ENCODE peak calls at places on chromosomes 13 and 19, in six cellular contexts. A is brain microvascular endothelial cell, T is GM12864, W is AG10803, G is fibroblast of lung, Z is mucosa of descending colon. V is an unnamed sample.

GRCh38 chr13:44819245-44819644 is 170.0 kb downstream of the NUFIP1 start:
- DNase-seq in A (peak; percentile 70), T (no peak), W (peak; percentile 50), G (peak; percentile 63), Z (no peak), V (peak; percentile 84)

GRCh38 chr13:73940098-73940497 is 194.1 kb downstream of the KLF12 start:
- DNase-seq in A (no peak), T (no peak), W (no peak), G (no peak), Z (no peak), V (no peak)

GRCh38 chr19:11457115-11457514 is 21.7 kb downstream of the PRKCSH start:
- DNase-seq in A (no peak), T (no peak), W (no peak), G (no peak), Z (no peak), V (no peak)

GRCh38 chr13:65901723-65902122 is 1328.4 kb downstream of the PCDH9 start:
- DNase-seq in A (no peak), T (no peak), W (no peak), G (no peak), Z (no peak), V (no peak)

GRCh38 chr13:109131698-109132257 is 502.4 kb downstream of the MYO16 start:
- DNase-seq in A (peak; percentile 33), T (peak; percentile 25), W (peak; percentile 14), G (no peak), Z (no peak), V (peak; percentile 67)

GRCh38 chr13:75787249-75787940 is 151.3 kb downstream of the LMO7 start:
- DNase-seq in A (peak; percentile 48), T (no peak), W (peak; percentile 70), G (no peak), Z (no peak), V (peak; percentile 39)

GRCh38 chr19:887072-887471 is 5.9 kb downstream of the MED16 start:
- DNase-seq in A (peak; percentile 22), T (no peak), W (peak; percentile 86), G (peak; percentile 59), Z (no peak), V (peak; percentile 80)

GRCh38 chr13:92187378-92187989 is 789.1 kb downstream of the GPC5 start:
- DNase-seq in A (peak; percentile 35), T (no peak), W (peak; percentile 26), G (peak; percentile 62), Z (no peak), V (peak; percentile 62)

DNA sequence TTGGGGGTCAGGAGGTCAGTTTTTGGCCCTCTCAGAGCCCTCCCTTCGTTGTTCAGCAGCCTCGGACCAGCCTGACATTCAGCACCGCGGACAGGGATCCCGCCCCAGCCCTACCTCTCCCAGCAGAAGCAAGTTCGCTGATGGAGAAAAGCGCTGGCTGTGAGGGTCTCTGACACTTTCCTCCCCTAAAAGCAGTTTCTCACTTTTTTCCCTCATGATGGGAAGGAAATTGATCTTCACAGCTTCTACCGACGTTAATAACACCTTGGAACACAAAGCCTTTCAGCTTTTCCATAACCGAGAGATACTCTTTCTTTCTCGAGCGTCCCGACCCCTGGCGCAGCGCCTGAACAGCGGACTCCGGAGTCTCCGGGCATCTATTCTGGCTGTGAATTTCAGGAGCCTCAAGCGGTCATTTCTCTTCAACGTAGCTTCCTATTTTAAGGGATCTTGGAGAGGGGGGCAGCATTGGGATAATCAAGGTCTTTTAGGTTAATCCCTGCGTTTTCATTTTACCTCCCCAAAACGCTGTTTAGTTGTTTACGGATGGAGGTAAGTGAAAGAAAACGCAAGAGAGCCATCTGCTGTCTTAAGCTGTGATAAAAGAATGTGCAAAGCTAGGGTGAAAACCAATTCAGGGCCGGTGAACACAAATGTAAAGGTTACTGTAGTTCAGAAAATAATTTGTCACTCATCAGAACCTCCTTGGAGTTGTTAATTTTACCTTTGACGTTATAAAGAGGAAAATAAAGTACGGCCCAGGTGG is 467.2 kb downstream of the ITGBL1 start:
- DNase-seq in A (peak; percentile 40), T (no peak), W (peak; percentile 16), G (peak; percentile 44), Z (no peak), V (peak; percentile 60)
- TF ChIP-seq CTCF in A (peak; percentile 23), T (no peak), W (no peak), G (no peak), Z (no peak), V (peak; percentile 23)

GRCh38 chr19:43651758-43652545 is 12.3 kb upstream of the CADM4 start:
- DNase-seq in A (peak; percentile 48), T (no peak), W (peak; percentile 58), G (peak; percentile 69), Z (peak; percentile 76), V (peak; percentile 62)
- H3K4me3 ChIP-seq in A (no peak overlapping the region), T (peak overlapping the region; percentile 56), W (no peak overlapping the region), G (no peak overlapping the region), Z (no peak overlapping the region), V (no peak overlapping the region)

GRCh38 chr13:20305587-20305986 is 73.5 kb upstream of the GJB6 start:
- DNase-seq in A (no peak), T (no peak), W (no peak), G (no peak), Z (no peak), V (no peak)
- TF ChIP-seq CTCF in A (no peak), T (no peak), W (no peak), G (no peak), Z (no peak), V (no peak)

DNA sequence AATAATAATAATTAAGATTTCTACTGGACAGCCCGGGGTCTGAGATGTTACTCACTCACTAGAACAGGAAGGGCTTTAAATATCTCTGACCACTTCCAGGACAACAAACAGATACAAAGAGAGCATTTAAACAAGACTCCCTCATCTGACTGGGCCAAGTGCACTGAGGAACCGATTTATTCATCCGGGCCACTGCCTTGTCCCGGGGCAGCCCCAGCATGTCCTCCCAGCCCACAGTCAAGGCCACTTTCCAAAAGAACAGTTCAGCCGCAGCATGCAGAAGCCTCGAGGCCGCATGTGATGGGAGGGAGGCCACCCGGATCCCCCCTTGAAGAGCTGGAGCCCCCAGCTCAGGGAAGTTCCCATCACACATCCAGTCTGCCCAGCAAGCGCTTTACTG is 30.5 kb downstream of the MLLT1 start:
- DNase-seq in A (peak; percentile 45), T (no peak), W (no peak), G (no peak), Z (no peak), V (peak; percentile 49)
- H3K4me3 ChIP-seq in A (no peak overlapping the region), T (no peak overlapping the region), W (no peak overlapping the region), G (no peak overlapping the region), Z (no peak overlapping the region), V (no peak overlapping the region)

DNA sequence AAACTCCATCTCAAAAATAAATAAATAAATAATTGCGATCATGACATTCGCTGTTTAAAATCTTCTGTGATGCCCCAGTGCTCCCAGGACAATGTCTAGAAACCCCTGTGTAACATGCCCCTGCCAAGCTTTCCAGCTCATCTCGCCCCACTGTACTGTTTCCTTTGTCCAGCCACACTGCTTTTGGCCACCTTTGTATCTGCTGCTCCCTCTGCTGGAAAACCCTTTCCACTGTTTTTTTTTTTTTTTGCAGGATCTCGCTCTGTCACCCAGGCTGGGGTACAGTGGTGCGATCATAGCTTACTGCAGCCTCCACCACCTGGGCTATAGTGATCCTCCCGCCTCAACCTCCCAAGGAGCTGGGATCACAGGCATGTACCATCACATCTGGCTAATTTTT is 7.5 kb downstream of the PLAUR start:
- DNase-seq in A (no peak), T (no peak), W (peak; percentile 11), G (no peak), Z (no peak), V (no peak)
- TF ChIP-seq CTCF in A (peak; percentile 62), T (no peak), W (peak; percentile 41), G (peak; percentile 43), Z (no peak), V (peak; percentile 41)

DNA sequence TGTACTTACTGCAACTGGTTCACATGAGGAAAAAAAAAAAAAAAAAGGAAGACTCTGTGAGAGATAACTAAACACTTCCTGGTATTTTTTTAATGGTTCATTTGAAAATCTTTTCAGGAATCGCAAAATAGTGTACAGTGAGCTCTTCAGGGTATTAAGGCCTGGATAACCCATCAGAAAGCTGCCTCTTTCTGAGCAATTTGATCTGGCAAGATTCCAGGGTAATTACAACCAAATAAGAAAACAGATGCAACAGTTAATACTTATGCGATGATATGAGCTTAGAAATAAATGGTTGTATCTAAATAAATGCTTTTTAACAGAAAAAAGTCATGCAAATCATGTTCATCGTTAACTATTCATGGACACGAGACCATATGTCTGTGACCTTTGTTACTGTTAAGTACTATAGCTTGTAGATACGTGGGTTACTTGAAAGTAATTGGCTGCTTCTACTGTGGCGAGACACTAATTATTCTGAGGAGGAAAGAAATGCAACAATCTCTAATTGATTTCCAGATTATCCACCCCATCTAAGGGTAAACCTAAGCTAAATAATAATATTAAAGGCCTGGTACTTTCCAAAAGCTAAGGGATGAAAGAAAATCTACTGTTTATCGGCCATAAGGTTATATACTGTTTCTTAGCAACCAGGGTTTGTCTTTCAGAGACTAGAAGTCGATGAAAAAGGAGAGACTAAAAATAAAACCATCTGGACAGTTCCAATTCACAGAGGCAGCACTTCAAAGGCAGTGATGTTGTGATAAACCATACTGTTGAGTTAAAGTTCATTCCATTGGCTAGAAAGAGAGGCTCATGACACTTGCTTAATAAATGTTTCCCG is 1.7 kb downstream of the EPSTI1 start:
- DNase-seq in A (peak; percentile 50), T (no peak), W (peak; percentile 56), G (peak; percentile 57), Z (no peak), V (peak; percentile 75)
- H3K4me3 ChIP-seq in A (no peak overlapping the region), T (peak overlapping the region; percentile 63), W (peak overlapping the region; percentile 33), G (no peak overlapping the region), Z (no peak overlapping the region), V (peak overlapping the region; percentile 10)

DNA sequence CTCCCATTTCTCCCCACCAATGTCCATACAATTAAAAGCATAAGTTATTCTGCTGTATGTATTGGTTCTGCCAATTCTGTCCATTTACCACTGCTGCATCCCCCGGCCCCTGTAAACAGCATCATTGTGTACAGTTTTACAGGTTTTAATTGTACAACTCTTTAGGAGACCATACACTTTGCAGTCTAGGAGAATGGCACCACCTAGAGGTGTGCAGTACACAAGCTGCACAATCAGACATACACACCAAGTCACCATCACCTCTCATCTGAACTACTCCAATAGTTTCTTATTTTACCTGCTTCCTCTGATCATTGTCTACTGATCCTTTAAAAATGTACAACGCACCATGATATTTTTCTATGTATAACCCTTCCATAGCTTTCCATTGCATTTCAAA is 855.9 kb upstream of the KLHL1 start:
- DNase-seq in A (no peak), T (no peak), W (no peak), G (peak; percentile 17), Z (no peak), V (no peak)
- TF ChIP-seq CTCF in A (peak; percentile 57), T (peak; percentile 15), W (no peak), G (peak; percentile 44), Z (no peak), V (peak; percentile 19)

DNA sequence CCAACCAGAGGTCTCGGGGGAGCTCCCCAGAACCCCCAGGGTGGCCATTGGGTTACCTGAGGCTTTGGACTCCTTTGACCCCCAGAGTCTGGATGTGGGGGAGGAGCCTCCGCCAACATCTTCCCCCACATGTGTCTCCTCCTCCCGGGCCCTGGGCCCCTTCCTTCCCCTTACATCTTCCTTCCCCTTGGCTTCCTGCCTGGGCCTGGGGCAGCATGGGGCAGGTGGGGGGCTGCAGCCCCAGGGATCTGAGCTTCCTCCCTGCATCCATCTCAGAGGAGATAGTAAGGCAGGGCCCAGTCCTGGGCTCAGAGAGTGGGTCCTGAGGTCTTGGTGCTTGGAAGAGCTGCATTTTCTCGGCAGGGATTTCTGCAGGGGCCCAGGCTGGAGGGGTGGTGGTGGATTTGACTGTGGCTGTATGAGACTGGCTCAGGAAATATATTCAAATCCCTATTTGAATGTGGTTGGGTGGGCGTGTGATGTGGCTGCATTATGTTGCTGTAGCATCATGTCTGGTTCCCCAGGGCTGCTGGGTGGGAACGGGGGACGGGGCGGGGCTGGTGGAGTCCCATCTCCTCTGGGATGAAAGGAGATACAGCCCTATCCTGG is 919 bp downstream of the VAV1 start:
- DNase-seq in A (no peak), T (peak; percentile 74), W (no peak), G (no peak), Z (peak; percentile 62), V (no peak)
- H3K4me3 ChIP-seq in A (no peak overlapping the region), T (peak overlapping the region; percentile 73), W (no peak overlapping the region), G (no peak overlapping the region), Z (no peak overlapping the region), V (no peak overlapping the region)

V was measured in astrocyte of the spinal cord.